ENCODE peak calls at places on chromosome 17, in eight cellular contexts. K is SJSA1, N is choroid plexus epithelial cell, X is spleen, M is psoas muscle, F is A549, Q is skeletal muscle cell, B is IMR-90. E is an unnamed sample.

GRCh38 chr17:55625516-55625915 is 97.1 kb downstream of the TMEM100 start:
- DNase-seq in K (no peak), N (no peak), X (no peak), M (no peak), F (no peak), Q (no peak), B (no peak), E (no peak)

GRCh38 chr17:56593741-56594527 is 435 bp downstream of the NOG start:
- DNase-seq in K (peak), N (peak), X (peak), M (peak), F (no peak), Q (no peak), B (peak), E (no peak)

GRCh38 chr17:250487-251300 is 69.2 kb upstream of the DOC2B start:
- DNase-seq in K (peak), N (no peak), X (peak), M (no peak), F (no peak), Q (no peak), B (no peak), E (no peak)

GRCh38 chr17:15341385-15341849 is at the start of gene TEKT3:
- DNase-seq in K (peak), N (peak), X (peak), M (peak), F (peak), Q (peak), B (peak), E (peak)

GRCh38 chr17:41651625-41652460 is 27.5 kb upstream of the KRT17 start:
- DNase-seq in K (peak), N (no peak), X (peak), M (no peak), F (peak), Q (no peak), B (no peak), E (no peak)

GRCh38 chr17:56733833-56734232 is 99.9 kb downstream of the C17orf67 start:
- DNase-seq in K (no peak), N (no peak), X (no peak), M (no peak), F (no peak), Q (no peak), B (no peak), E (no peak)

GRCh38 chr17:1518410-1518809 is 2.0 kb upstream of the INPP5K start:
- DNase-seq in K (no peak), N (no peak), X (no peak), M (no peak), F (no peak), Q (peak), B (no peak), E (no peak)

GRCh38 chr17:36627101-36627500 is 25.7 kb downstream of the MRM1 start:
- DNase-seq in K (no peak), N (no peak), X (no peak), M (no peak), F (no peak), Q (no peak), B (no peak), E (no peak)

GRCh38 chr17:82121660-82122629 is 23.9 kb upstream of the FASN start:
- DNase-seq in K (peak), N (no peak), X (no peak), M (no peak), F (no peak), Q (no peak), B (no peak), E (no peak)

GRCh38 chr17:82449136-82449882 is 1.2 kb downstream of the CYBC1 start:
- DNase-seq in K (peak), N (no peak), X (peak), M (no peak), F (no peak), Q (no peak), B (no peak), E (no peak)

GRCh38 chr17:62093188-62094155 is 28.4 kb upstream of the MED13 start:
- DNase-seq in K (no peak), N (peak), X (no peak), M (no peak), F (peak), Q (peak), B (peak), E (peak)

GRCh38 chr17:265726-266125 is 84.3 kb upstream of the DOC2B start:
- DNase-seq in K (peak), N (no peak), X (peak), M (no peak), F (no peak), Q (no peak), B (no peak), E (no peak)

GRCh38 chr17:11986179-11986938 is 10.9 kb downstream of the ZNF18 start:
- DNase-seq in K (no peak), N (peak), X (no peak), M (peak), F (no peak), Q (no peak), B (no peak), E (no peak)

GRCh38 chr17:81127526-81128177 is 37.7 kb upstream of the PVALEF start:
- DNase-seq in K (no peak), N (no peak), X (no peak), M (no peak), F (no peak), Q (no peak), B (no peak), E (no peak)

GRCh38 chr17:81329279-81329926 is 34.3 kb upstream of the SLC38A10 start:
- DNase-seq in K (peak), N (peak), X (no peak), M (peak), F (peak), Q (peak), B (peak), E (peak)

GRCh38 chr17:27378482-27379200 is 77.6 kb upstream of the KSR1 start:
- DNase-seq in K (no peak), N (no peak), X (no peak), M (no peak), F (no peak), Q (no peak), B (no peak), E (no peak)

GRCh38 chr17:27379863-27380533 is 76.2 kb upstream of the KSR1 start:
- DNase-seq in K (peak), N (peak), X (no peak), M (peak), F (no peak), Q (no peak), B (peak), E (no peak)

GRCh38 chr17:27382025-27382424 is 74.2 kb upstream of the KSR1 start:
- DNase-seq in K (no peak), N (no peak), X (no peak), M (no peak), F (no peak), Q (no peak), B (no peak), E (no peak)

GRCh38 chr17:27380551-27380950 is 75.7 kb upstream of the KSR1 start:
- DNase-seq in K (no peak), N (no peak), X (no peak), M (no peak), F (no peak), Q (no peak), B (no peak), E (no peak)

DNA sequence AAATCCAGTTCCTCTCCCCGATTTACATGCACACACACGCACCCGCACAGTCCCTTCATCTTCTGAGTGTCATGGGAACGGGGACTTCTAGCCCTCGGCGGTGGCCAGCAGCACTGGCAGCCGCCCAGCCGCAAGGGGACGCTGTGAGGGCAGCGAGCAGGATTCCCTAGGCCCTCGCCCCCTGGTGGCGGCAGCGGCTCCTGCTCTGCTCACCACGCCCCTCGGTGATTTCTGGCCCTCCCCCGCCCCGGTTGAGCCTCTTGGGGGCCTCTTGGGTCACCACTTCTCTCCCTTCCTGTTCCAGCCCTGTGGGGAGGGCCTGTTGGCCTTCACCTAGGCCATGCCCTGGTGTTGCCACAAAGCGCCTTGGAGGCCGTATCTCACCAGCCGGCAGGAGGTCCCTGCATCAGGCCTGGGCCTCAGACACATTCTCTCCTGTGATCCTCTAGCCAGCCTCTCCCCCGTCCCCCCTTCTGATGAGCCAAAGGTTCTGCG is 75.2 kb upstream of the KSR1 start:
- DNase-seq in K (peak), N (peak), X (peak), M (peak), F (peak), Q (no peak), B (peak), E (no peak)
- H3K4me3 ChIP-seq in K (no peak), N (no peak), X (peak), M (no peak), F (no peak), Q (no peak), B (no peak), E (no peak)

GRCh38 chr17:79024901-79025737 is 1.1 kb downstream of the C1QTNF1 start:
- DNase-seq in K (no peak), N (no peak), X (peak), M (peak), F (no peak), Q (no peak), B (no peak), E (no peak)
- H3K4me3 ChIP-seq in K (no peak), N (peak), X (peak), M (peak), F (peak), Q (peak), B (peak), E (peak)

DNA sequence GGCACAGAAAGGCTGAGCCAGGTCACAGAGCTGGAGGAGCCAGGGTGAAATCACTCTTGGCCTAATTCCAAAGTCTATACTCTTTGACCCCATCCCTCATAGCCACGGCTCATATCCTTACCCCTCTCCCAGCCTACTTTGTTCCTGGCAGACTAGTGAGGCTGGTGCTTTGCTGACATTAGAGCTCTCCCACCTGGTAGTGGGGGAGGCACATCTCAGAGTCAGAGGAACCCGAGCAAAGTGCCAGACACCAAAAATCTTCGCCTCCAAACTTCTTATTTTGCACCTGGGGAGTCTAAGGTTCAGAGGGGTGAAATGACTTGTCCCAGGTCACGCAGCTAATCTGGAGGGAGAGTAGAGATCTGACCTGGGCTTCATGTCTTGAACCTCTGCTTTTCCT is 126.7 kb downstream of the SPACA3 start:
- DNase-seq in K (no peak), N (no peak), X (no peak), M (no peak), F (no peak), Q (no peak), B (no peak), E (no peak)
- H3K4me3 ChIP-seq in K (no peak), N (no peak), X (no peak), M (no peak), F (no peak), Q (no peak), B (no peak), E (no peak)

GRCh38 chr17:39701784-39702422 is 2.0 kb downstream of the ERBB2 start:
- DNase-seq in K (no peak), N (no peak), X (no peak), M (no peak), F (no peak), Q (no peak), B (no peak), E (no peak)
- H3K4me3 ChIP-seq in K (peak), N (no peak), X (no peak), M (peak), F (no peak), Q (no peak), B (no peak), E (peak)

DNA sequence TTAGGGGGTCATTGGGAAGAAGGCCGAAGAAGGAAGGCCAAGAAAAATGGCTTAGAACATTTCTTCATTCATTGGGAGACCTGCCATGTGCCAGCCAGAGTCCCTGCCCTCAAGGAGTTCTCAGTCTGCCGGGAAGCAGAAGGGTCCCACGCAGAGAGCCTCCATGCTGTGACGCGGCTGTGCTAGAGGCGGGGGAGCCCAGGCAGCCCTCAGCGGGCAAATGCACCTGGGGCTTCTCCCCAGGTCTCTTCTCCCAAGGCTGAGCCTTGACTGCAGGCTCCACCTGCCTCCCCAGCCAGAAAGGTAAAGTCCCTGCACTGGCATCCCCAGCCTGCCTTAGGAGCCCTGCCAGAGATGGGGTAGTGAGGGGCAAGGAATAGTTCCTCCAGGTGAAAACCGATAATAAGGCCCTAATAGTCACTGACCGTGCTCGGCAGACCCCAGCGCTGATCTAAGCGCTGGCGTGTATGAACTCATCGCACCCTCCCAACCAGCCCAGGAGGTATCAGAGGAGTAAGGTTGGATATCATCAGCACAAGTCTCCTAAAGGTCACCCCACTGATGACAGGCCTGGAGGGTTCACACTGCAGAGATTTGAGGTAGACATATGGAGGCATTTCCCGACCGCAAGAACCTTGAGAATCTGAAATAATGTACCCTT is 6.0 kb upstream of the CDR2L start:
- DNase-seq in K (no peak), N (no peak), X (no peak), M (no peak), F (no peak), Q (no peak), B (no peak), E (no peak)
- H3K4me3 ChIP-seq in K (peak), N (peak), X (peak), M (peak), F (peak), Q (peak), B (peak), E (peak)

GRCh38 chr17:77208217-77208808 is 67.5 kb downstream of the SEC14L1 start:
- DNase-seq in K (no peak), N (peak), X (no peak), M (no peak), F (peak), Q (peak), B (peak), E (peak)
- H3K4me3 ChIP-seq in K (no peak), N (no peak), X (no peak), M (peak), F (no peak), Q (no peak), B (no peak), E (no peak)

GRCh38 chr17:34412022-34412421 is 49.0 kb upstream of the CCL1 start:
- DNase-seq in K (no peak), N (no peak), X (no peak), M (no peak), F (no peak), Q (no peak), B (no peak), E (no peak)

GRCh38 chr17:34412965-34413441 is 50.0 kb upstream of the CCL1 start:
- DNase-seq in K (no peak), N (peak), X (no peak), M (no peak), F (peak), Q (peak), B (peak), E (no peak)

GRCh38 chr17:34414338-34414737 is 51.3 kb upstream of the CCL1 start:
- DNase-seq in K (no peak), N (no peak), X (no peak), M (no peak), F (no peak), Q (no peak), B (no peak), E (no peak)

GRCh38 chr17:34412534-34412933 is 49.5 kb upstream of the CCL1 start:
- DNase-seq in K (no peak), N (no peak), X (no peak), M (no peak), F (no peak), Q (no peak), B (no peak), E (no peak)

GRCh38 chr17:34413443-34414076 is 50.5 kb upstream of the CCL1 start:
- DNase-seq in K (no peak), N (no peak), X (no peak), M (no peak), F (no peak), Q (no peak), B (no peak), E (no peak)
- H3K4me3 ChIP-seq in K (no peak), N (no peak), X (no peak), M (no peak), F (no peak), Q (no peak), B (no peak), E (no peak)

E was measured in AG04450.